ENCODE peak calls at places on chromosomes 16 and 17, in seven cellular contexts. One of them, this sample, is unnamed.

GRCh38 chr16:89616576-89617437 is 3.4 kb downstream of the DPEP1 start:
- DNase-seq in Peyer's patch: no peak
- DNase-seq in stimulated activated CD4-positive, alpha-beta T cell treated with anti-CD3 and anti-CD28 coated beads, TNF-alpha, amount 100 ng/mL, for 1 hour: no peak
- DNase-seq in T-helper 2 cell: peak; percentile 22
- DNase-seq in omental fat pad: no peak
- DNase-seq in memory B cell: no peak
- DNase-seq in HFFc6: no peak
- DNase-seq in this sample: no peak

GRCh38 chr17:78724999-78725398 is 57.1 kb downstream of the CYTH1 start:
- DNase-seq in Peyer's patch: no peak
- DNase-seq in stimulated activated CD4-positive, alpha-beta T cell treated with anti-CD3 and anti-CD28 coated beads, TNF-alpha, amount 100 ng/mL, for 1 hour: no peak
- DNase-seq in T-helper 2 cell: no peak
- DNase-seq in omental fat pad: no peak
- DNase-seq in memory B cell: no peak
- DNase-seq in HFFc6: no peak
- DNase-seq in this sample: no peak

GRCh38 chr17:39979021-39979660 is 1.5 kb upstream of the PSMD3 start:
- DNase-seq in Peyer's patch: no peak
- DNase-seq in stimulated activated CD4-positive, alpha-beta T cell treated with anti-CD3 and anti-CD28 coated beads, TNF-alpha, amount 100 ng/mL, for 1 hour: no peak
- DNase-seq in T-helper 2 cell: no peak
- DNase-seq in omental fat pad: no peak
- DNase-seq in memory B cell: no peak
- DNase-seq in HFFc6: peak; percentile 97
- DNase-seq in this sample: no peak

GRCh38 chr16:57277586-57277985 is 6.9 kb downstream of the PLLP start:
- DNase-seq in Peyer's patch: peak; percentile 53
- DNase-seq in stimulated activated CD4-positive, alpha-beta T cell treated with anti-CD3 and anti-CD28 coated beads, TNF-alpha, amount 100 ng/mL, for 1 hour: no peak
- DNase-seq in T-helper 2 cell: peak; percentile 60
- DNase-seq in omental fat pad: no peak
- DNase-seq in memory B cell: no peak
- DNase-seq in HFFc6: peak; percentile 73
- DNase-seq in this sample: peak; percentile 68

GRCh38 chr17:19010729-19011505 is 6.4 kb upstream of the FAM83G start:
- DNase-seq in Peyer's patch: peak; percentile 72
- DNase-seq in stimulated activated CD4-positive, alpha-beta T cell treated with anti-CD3 and anti-CD28 coated beads, TNF-alpha, amount 100 ng/mL, for 1 hour: no peak
- DNase-seq in T-helper 2 cell: no peak
- DNase-seq in omental fat pad: no peak
- DNase-seq in memory B cell: no peak
- DNase-seq in HFFc6: no peak
- DNase-seq in this sample: no peak

GRCh38 chr17:7078711-7079110 is 1.3 kb downstream of the CLEC10A start:
- DNase-seq in Peyer's patch: no peak
- DNase-seq in stimulated activated CD4-positive, alpha-beta T cell treated with anti-CD3 and anti-CD28 coated beads, TNF-alpha, amount 100 ng/mL, for 1 hour: no peak
- DNase-seq in T-helper 2 cell: no peak
- DNase-seq in omental fat pad: no peak
- DNase-seq in memory B cell: no peak
- DNase-seq in HFFc6: no peak
- DNase-seq in this sample: no peak

GRCh38 chr17:77746391-77746790 is 212.1 kb upstream of the TNRC6C start:
- DNase-seq in Peyer's patch: peak; percentile 16
- DNase-seq in stimulated activated CD4-positive, alpha-beta T cell treated with anti-CD3 and anti-CD28 coated beads, TNF-alpha, amount 100 ng/mL, for 1 hour: no peak
- DNase-seq in T-helper 2 cell: no peak
- DNase-seq in omental fat pad: no peak
- DNase-seq in memory B cell: no peak
- DNase-seq in HFFc6: no peak
- DNase-seq in this sample: no peak

GRCh38 chr17:7587831-7588230 is 2.1 kb downstream of the SOX15 start:
- DNase-seq in Peyer's patch: no peak
- DNase-seq in stimulated activated CD4-positive, alpha-beta T cell treated with anti-CD3 and anti-CD28 coated beads, TNF-alpha, amount 100 ng/mL, for 1 hour: no peak
- DNase-seq in T-helper 2 cell: no peak
- DNase-seq in omental fat pad: no peak
- DNase-seq in memory B cell: no peak
- DNase-seq in HFFc6: peak; percentile 55
- DNase-seq in this sample: no peak

GRCh38 chr16:74757347-74757746 is 17.3 kb downstream of the FA2H start:
- DNase-seq in Peyer's patch: no peak
- DNase-seq in stimulated activated CD4-positive, alpha-beta T cell treated with anti-CD3 and anti-CD28 coated beads, TNF-alpha, amount 100 ng/mL, for 1 hour: no peak
- DNase-seq in T-helper 2 cell: no peak
- DNase-seq in omental fat pad: no peak
- DNase-seq in memory B cell: no peak
- DNase-seq in HFFc6: no peak
- DNase-seq in this sample: no peak

GRCh38 chr16:9090101-9090959 is 1.1 kb upstream of the HAPSTR1 start:
- DNase-seq in Peyer's patch: peak; percentile 64
- DNase-seq in stimulated activated CD4-positive, alpha-beta T cell treated with anti-CD3 and anti-CD28 coated beads, TNF-alpha, amount 100 ng/mL, for 1 hour: peak; percentile 32
- DNase-seq in T-helper 2 cell: peak; percentile 40
- DNase-seq in omental fat pad: no peak
- DNase-seq in memory B cell: peak; percentile 26
- DNase-seq in HFFc6: no peak
- DNase-seq in this sample: peak; percentile 43

GRCh38 chr16:85436207-85436606 is 176.9 kb upstream of the GSE1 start:
- DNase-seq in Peyer's patch: no peak
- DNase-seq in stimulated activated CD4-positive, alpha-beta T cell treated with anti-CD3 and anti-CD28 coated beads, TNF-alpha, amount 100 ng/mL, for 1 hour: no peak
- DNase-seq in T-helper 2 cell: no peak
- DNase-seq in omental fat pad: no peak
- DNase-seq in memory B cell: no peak
- DNase-seq in HFFc6: no peak
- DNase-seq in this sample: no peak

GRCh38 chr16:17328971-17329370 is 141.8 kb downstream of the XYLT1 start:
- DNase-seq in Peyer's patch: no peak
- DNase-seq in stimulated activated CD4-positive, alpha-beta T cell treated with anti-CD3 and anti-CD28 coated beads, TNF-alpha, amount 100 ng/mL, for 1 hour: no peak
- DNase-seq in T-helper 2 cell: no peak
- DNase-seq in omental fat pad: no peak
- DNase-seq in memory B cell: no peak
- DNase-seq in HFFc6: no peak
- DNase-seq in this sample: no peak